ENCODE peak calls at places on chromosomes 5 and 9, in eight cellular contexts. U, I, D, T, A, Z, G and S are unnamed samples.
A peak's percentile ranks its signal among the peaks of the same experiment; 100 is the strongest.

GRCh38 chr9:38687389-38687842 is 32.5 kb downstream of the FAM240B start:
- DNase-seq in U (peak; percentile 63), I (peak; percentile 40), D (peak; percentile 74), T (peak; percentile 2), A (no peak), Z (peak; percentile 58), G (peak; percentile 63), S (peak; percentile 55)

GRCh38 chr5:115818821-115819220 is 2.4 kb upstream of the CDO1 start:
- DNase-seq in U (no peak), I (no peak), D (no peak), T (no peak), A (no peak), Z (no peak), G (no peak), S (no peak)

GRCh38 chr5:18465833-18466681 is 831.8 kb downstream of the TAF11L14 start:
- DNase-seq in U (peak; percentile 37), I (no peak), D (no peak), T (peak; percentile 6), A (no peak), Z (peak; percentile 13), G (peak; percentile 13), S (peak; percentile 70)

GRCh38 chr5:95471922-95472321 is 80.8 kb downstream of the FAM81B start:
- DNase-seq in U (no peak), I (no peak), D (no peak), T (no peak), A (no peak), Z (no peak), G (no peak), S (no peak)

GRCh38 chr9:77766587-77766986 is 118.5 kb upstream of the GNA14 start:
- DNase-seq in U (no peak), I (no peak), D (no peak), T (no peak), A (no peak), Z (no peak), G (no peak), S (no peak)

GRCh38 chr5:103461223-103461622 is 101.4 kb downstream of the NUDT12 start:
- DNase-seq in U (peak; percentile 65), I (no peak), D (no peak), T (no peak), A (no peak), Z (no peak), G (no peak), S (no peak)

GRCh38 chr9:93713716-93714115 is 137.3 kb downstream of the PHF2 start:
- DNase-seq in U (no peak), I (no peak), D (no peak), T (no peak), A (no peak), Z (no peak), G (no peak), S (no peak)

GRCh38 chr5:10663531-10664183 is 97.4 kb downstream of the DAP start:
- DNase-seq in U (no peak), I (no peak), D (no peak), T (no peak), A (no peak), Z (peak; percentile 47), G (peak; percentile 55), S (no peak)

GRCh38 chr5:11904270-11904906 is at the start of gene CTNND2:
- DNase-seq in U (no peak), I (no peak), D (peak; percentile 76), T (no peak), A (no peak), Z (peak; percentile 9), G (peak; percentile 74), S (peak; percentile 17)

GRCh38 chr9:136807281-136808074 is at the start of gene RABL6:
- DNase-seq in U (no peak), I (peak; percentile 81), D (peak; percentile 65), T (peak; percentile 74), A (peak; percentile 76), Z (peak; percentile 91), G (peak; percentile 77), S (peak; percentile 66)
- H3K4me1 ChIP-seq in U (peaks cover 19% of the 10 kb centered on the region), I (peaks cover 54% of the 10 kb centered on the region), D (peaks cover 26% of the 10 kb centered on the region), T (peaks cover 21% of the 10 kb centered on the region), A (peaks cover 38% of the 10 kb centered on the region), Z (peaks cover 24% of the 10 kb centered on the region), G (peaks cover 24% of the 10 kb centered on the region), S (peaks cover 18% of the 10 kb centered on the region)

GRCh38 chr5:151237685-151238084 is 13.8 kb upstream of the CCDC69 start:
- DNase-seq in U (no peak), I (no peak), D (no peak), T (no peak), A (no peak), Z (no peak), G (no peak), S (no peak)
- H3K4me3 ChIP-seq in U (no peak overlapping the region), I (peak overlapping the region; percentile 46), D (no peak overlapping the region), T (no peak overlapping the region), A (no peak overlapping the region), Z (no peak overlapping the region), G (no peak overlapping the region), S (no peak overlapping the region)

GRCh38 chr5:68273717-68274409 is 58.3 kb downstream of the PIK3R1 start:
- DNase-seq in U (no peak), I (no peak), D (no peak), T (no peak), A (no peak), Z (no peak), G (no peak), S (no peak)
- H3K4me1 ChIP-seq in U (peaks cover 17% of the 10 kb centered on the region), I (peaks cover 94% of the 10 kb centered on the region), D (peaks cover 29% of the 10 kb centered on the region), T (peaks cover 27% of the 10 kb centered on the region), A (peaks cover 84% of the 10 kb centered on the region), Z (no peaks in the 10 kb centered on the region), G (peaks cover 15% of the 10 kb centered on the region), S (no peaks in the 10 kb centered on the region)

GRCh38 chr5:139755892-139756671 is 39.5 kb upstream of the PSD2 start:
- DNase-seq in U (no peak), I (no peak), D (no peak), T (no peak), A (no peak), Z (no peak), G (no peak), S (peak; percentile 43)

GRCh38 chr5:139759219-139759721 is 36.3 kb upstream of the PSD2 start:
- DNase-seq in U (no peak), I (no peak), D (no peak), T (no peak), A (no peak), Z (no peak), G (no peak), S (no peak)

GRCh38 chr5:139760066-139761056 is 35.2 kb upstream of the PSD2 start:
- DNase-seq in U (no peak), I (no peak), D (no peak), T (no peak), A (no peak), Z (no peak), G (no peak), S (no peak)

GRCh38 chr5:139758510-139759036 is 37.0 kb upstream of the PSD2 start:
- DNase-seq in U (no peak), I (no peak), D (no peak), T (no peak), A (no peak), Z (no peak), G (no peak), S (no peak)

GRCh38 chr5:139757727-139758509 is 37.7 kb upstream of the PSD2 start:
- DNase-seq in U (no peak), I (no peak), D (no peak), T (no peak), A (no peak), Z (no peak), G (no peak), S (no peak)
- H3K4me3 ChIP-seq in U (no peak overlapping the region), I (no peak overlapping the region), D (no peak overlapping the region), T (no peak overlapping the region), A (no peak overlapping the region), Z (no peak overlapping the region), G (no peak overlapping the region), S (no peak overlapping the region)

GRCh38 chr9:5554254-5554653 is 43.9 kb downstream of the PDCD1LG2 start:
- DNase-seq in U (no peak), I (no peak), D (no peak), T (no peak), A (no peak), Z (no peak), G (no peak), S (no peak)

GRCh38 chr9:5553211-5553610 is 42.9 kb downstream of the PDCD1LG2 start:
- DNase-seq in U (no peak), I (no peak), D (no peak), T (no peak), A (no peak), Z (no peak), G (no peak), S (no peak)

GRCh38 chr9:5557606-5558587 is 47.6 kb downstream of the PDCD1LG2 start:
- DNase-seq in U (no peak), I (no peak), D (no peak), T (peak; percentile 37), A (no peak), Z (no peak), G (no peak), S (no peak)

GRCh38 chr9:5559659-5560058 is 49.3 kb downstream of the PDCD1LG2 start:
- DNase-seq in U (no peak), I (no peak), D (no peak), T (no peak), A (no peak), Z (no peak), G (no peak), S (no peak)

DNA sequence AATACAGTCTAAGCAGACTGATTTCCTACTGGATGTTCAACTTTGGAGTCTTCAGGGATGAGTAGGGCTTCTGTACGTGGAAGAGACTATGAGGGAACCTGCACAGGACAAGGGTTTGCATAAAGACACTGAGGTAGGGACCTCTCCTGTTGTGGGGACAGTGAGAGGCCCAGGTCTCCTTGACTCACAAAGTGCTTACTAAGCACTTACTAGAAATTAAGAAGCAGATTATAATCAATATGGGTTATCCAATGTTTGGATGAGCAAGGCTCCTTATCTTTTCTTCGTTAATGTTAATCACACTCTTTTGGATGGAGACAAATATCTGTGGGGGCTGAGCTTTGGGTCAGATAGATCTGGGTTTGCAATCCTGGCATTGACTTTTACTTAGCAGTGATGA is 45.8 kb downstream of the PDCD1LG2 start:
- DNase-seq in U (no peak), I (no peak), D (no peak), T (no peak), A (no peak), Z (no peak), G (no peak), S (no peak)
- H3K4me1 ChIP-seq in U (peaks cover 17% of the 10 kb centered on the region), I (peaks cover 30% of the 10 kb centered on the region), D (no peaks in the 10 kb centered on the region), T (peaks cover 28% of the 10 kb centered on the region), A (peaks cover 26% of the 10 kb centered on the region), Z (no peaks in the 10 kb centered on the region), G (no peaks in the 10 kb centered on the region), S (no peaks in the 10 kb centered on the region)

GRCh38 chr9:87340391-87340790 is 157.3 kb upstream of the DAPK1 start:
- DNase-seq in U (no peak), I (no peak), D (no peak), T (no peak), A (no peak), Z (no peak), G (no peak), S (no peak)

GRCh38 chr9:87336407-87336806 is 161.3 kb upstream of the DAPK1 start:
- DNase-seq in U (no peak), I (no peak), D (no peak), T (no peak), A (no peak), Z (peak; percentile 13), G (peak; percentile 25), S (no peak)

GRCh38 chr9:87338075-87338989 is 159.3 kb upstream of the DAPK1 start:
- DNase-seq in U (peak; percentile 58), I (no peak), D (no peak), T (no peak), A (no peak), Z (no peak), G (no peak), S (no peak)

GRCh38 chr9:87336914-87337333 is 160.7 kb upstream of the DAPK1 start:
- DNase-seq in U (peak; percentile 75), I (no peak), D (no peak), T (no peak), A (no peak), Z (peak; percentile 44), G (peak; percentile 48), S (peak; percentile 24)

GRCh38 chr9:87337335-87338074 is 160.2 kb upstream of the DAPK1 start:
- DNase-seq in U (peak; percentile 71), I (no peak), D (no peak), T (no peak), A (no peak), Z (peak; percentile 31), G (peak; percentile 38), S (peak; percentile 58)
- H3K4me3 ChIP-seq in U (peak overlapping the region; percentile 52), I (peak overlapping the region; percentile 52), D (peak overlapping the region; percentile 30), T (peak overlapping the region; percentile 40), A (no peak overlapping the region), Z (peak overlapping the region; percentile 48), G (peak overlapping the region; percentile 38), S (peak overlapping the region; percentile 16)